ENCODE peak calls at places on chromosomes 16 and 17, in nine cellular contexts. One of them, this sample, is unnamed.

GRCh38 chr17:67571478-67571877 is 146.3 kb upstream of the NOL11 start:
- DNase-seq in fibroblast of pulmonary artery: no peak
- DNase-seq in AG10803: no peak
- DNase-seq in WERI-Rb-1: no peak
- DNase-seq in neural crest cell: no peak
- DNase-seq in CD8-positive, alpha-beta T cell: no peak
- DNase-seq in BE2C: no peak
- DNase-seq in lower leg skin: no peak
- DNase-seq in mammary epithelial cell: no peak
- DNase-seq in this sample: no peak

GRCh38 chr16:73037845-73038570 is 9.9 kb downstream of the ZFHX3 start:
- DNase-seq in fibroblast of pulmonary artery: no peak
- DNase-seq in AG10803: no peak
- DNase-seq in WERI-Rb-1: no peak
- DNase-seq in neural crest cell: no peak
- DNase-seq in CD8-positive, alpha-beta T cell: no peak
- DNase-seq in BE2C: peak
- DNase-seq in lower leg skin: no peak
- DNase-seq in mammary epithelial cell: no peak
- DNase-seq in this sample: no peak

GRCh38 chr16:1152123-1152638 is 725 bp upstream of the CACNA1H start:
- DNase-seq in fibroblast of pulmonary artery: no peak
- DNase-seq in AG10803: no peak
- DNase-seq in WERI-Rb-1: peak
- DNase-seq in neural crest cell: peak
- DNase-seq in CD8-positive, alpha-beta T cell: peak
- DNase-seq in BE2C: peak
- DNase-seq in lower leg skin: no peak
- DNase-seq in mammary epithelial cell: no peak
- DNase-seq in this sample: peak

GRCh38 chr17:27577884-27578717 is 52.9 kb upstream of the LGALS9 start:
- DNase-seq in fibroblast of pulmonary artery: peak
- DNase-seq in AG10803: peak
- DNase-seq in WERI-Rb-1: peak
- DNase-seq in neural crest cell: no peak
- DNase-seq in CD8-positive, alpha-beta T cell: no peak
- DNase-seq in BE2C: peak
- DNase-seq in lower leg skin: no peak
- DNase-seq in mammary epithelial cell: no peak
- DNase-seq in this sample: no peak

GRCh38 chr16:51807551-51807950 is 656.5 kb upstream of the SALL1 start:
- DNase-seq in fibroblast of pulmonary artery: no peak
- DNase-seq in AG10803: peak
- DNase-seq in WERI-Rb-1: no peak
- DNase-seq in neural crest cell: no peak
- DNase-seq in CD8-positive, alpha-beta T cell: no peak
- DNase-seq in BE2C: no peak
- DNase-seq in lower leg skin: no peak
- DNase-seq in mammary epithelial cell: peak
- DNase-seq in this sample: no peak

GRCh38 chr16:88331989-88332920 is 50.5 kb upstream of the ZNF469 start:
- DNase-seq in fibroblast of pulmonary artery: peak
- DNase-seq in AG10803: peak
- DNase-seq in WERI-Rb-1: no peak
- DNase-seq in neural crest cell: no peak
- DNase-seq in CD8-positive, alpha-beta T cell: no peak
- DNase-seq in BE2C: no peak
- DNase-seq in lower leg skin: peak
- DNase-seq in mammary epithelial cell: peak
- DNase-seq in this sample: no peak

GRCh38 chr17:64984776-64985521 is 65.7 kb upstream of the LRRC37A3 start:
- DNase-seq in fibroblast of pulmonary artery: peak
- DNase-seq in AG10803: peak
- DNase-seq in WERI-Rb-1: no peak
- DNase-seq in neural crest cell: no peak
- DNase-seq in CD8-positive, alpha-beta T cell: peak
- DNase-seq in BE2C: no peak
- DNase-seq in lower leg skin: peak
- DNase-seq in mammary epithelial cell: peak
- DNase-seq in this sample: no peak

GRCh38 chr17:68807998-68808772 is 147.0 kb downstream of the ABCA8 start:
- DNase-seq in fibroblast of pulmonary artery: no peak
- DNase-seq in AG10803: peak
- DNase-seq in WERI-Rb-1: no peak
- DNase-seq in neural crest cell: no peak
- DNase-seq in CD8-positive, alpha-beta T cell: no peak
- DNase-seq in BE2C: no peak
- DNase-seq in lower leg skin: no peak
- DNase-seq in mammary epithelial cell: no peak
- DNase-seq in this sample: no peak

GRCh38 chr16:1002399-1003161 is 21.0 kb downstream of the SOX8 start:
- DNase-seq in fibroblast of pulmonary artery: peak
- DNase-seq in AG10803: peak
- DNase-seq in WERI-Rb-1: no peak
- DNase-seq in neural crest cell: no peak
- DNase-seq in CD8-positive, alpha-beta T cell: peak
- DNase-seq in BE2C: peak
- DNase-seq in lower leg skin: no peak
- DNase-seq in mammary epithelial cell: peak
- DNase-seq in this sample: no peak

GRCh38 chr17:37488009-37488604 is 1.6 kb upstream of the DUSP14 start:
- DNase-seq in fibroblast of pulmonary artery: peak
- DNase-seq in AG10803: peak
- DNase-seq in WERI-Rb-1: peak
- DNase-seq in neural crest cell: no peak
- DNase-seq in CD8-positive, alpha-beta T cell: no peak
- DNase-seq in BE2C: no peak
- DNase-seq in lower leg skin: no peak
- DNase-seq in mammary epithelial cell: peak
- DNase-seq in this sample: no peak

GRCh38 chr16:2001035-2001434 is 8.6 kb downstream of the ZNF598 start:
- DNase-seq in fibroblast of pulmonary artery: no peak
- DNase-seq in AG10803: no peak
- DNase-seq in WERI-Rb-1: no peak
- DNase-seq in neural crest cell: no peak
- DNase-seq in CD8-positive, alpha-beta T cell: no peak
- DNase-seq in BE2C: peak
- DNase-seq in lower leg skin: no peak
- DNase-seq in mammary epithelial cell: no peak
- DNase-seq in this sample: no peak

GRCh38 chr16:66326995-66327513 is 39.4 kb upstream of the CDH5 start:
- DNase-seq in fibroblast of pulmonary artery: no peak
- DNase-seq in AG10803: no peak
- DNase-seq in WERI-Rb-1: peak
- DNase-seq in neural crest cell: no peak
- DNase-seq in CD8-positive, alpha-beta T cell: no peak
- DNase-seq in BE2C: no peak
- DNase-seq in lower leg skin: no peak
- DNase-seq in mammary epithelial cell: no peak
- DNase-seq in this sample: no peak

GRCh38 chr16:68399456-68399855 is 48.9 kb downstream of the SMPD3 start:
- DNase-seq in fibroblast of pulmonary artery: no peak
- DNase-seq in AG10803: peak
- DNase-seq in WERI-Rb-1: no peak
- DNase-seq in neural crest cell: no peak
- DNase-seq in CD8-positive, alpha-beta T cell: no peak
- DNase-seq in BE2C: no peak
- DNase-seq in lower leg skin: no peak
- DNase-seq in mammary epithelial cell: no peak
- DNase-seq in this sample: no peak

GRCh38 chr16:75116081-75116910 is at the start of gene LDHD:
- DNase-seq in fibroblast of pulmonary artery: peak
- DNase-seq in AG10803: peak
- DNase-seq in WERI-Rb-1: no peak
- DNase-seq in neural crest cell: no peak
- DNase-seq in CD8-positive, alpha-beta T cell: no peak
- DNase-seq in BE2C: peak
- DNase-seq in lower leg skin: peak
- DNase-seq in mammary epithelial cell: peak
- DNase-seq in this sample: no peak

DNA sequence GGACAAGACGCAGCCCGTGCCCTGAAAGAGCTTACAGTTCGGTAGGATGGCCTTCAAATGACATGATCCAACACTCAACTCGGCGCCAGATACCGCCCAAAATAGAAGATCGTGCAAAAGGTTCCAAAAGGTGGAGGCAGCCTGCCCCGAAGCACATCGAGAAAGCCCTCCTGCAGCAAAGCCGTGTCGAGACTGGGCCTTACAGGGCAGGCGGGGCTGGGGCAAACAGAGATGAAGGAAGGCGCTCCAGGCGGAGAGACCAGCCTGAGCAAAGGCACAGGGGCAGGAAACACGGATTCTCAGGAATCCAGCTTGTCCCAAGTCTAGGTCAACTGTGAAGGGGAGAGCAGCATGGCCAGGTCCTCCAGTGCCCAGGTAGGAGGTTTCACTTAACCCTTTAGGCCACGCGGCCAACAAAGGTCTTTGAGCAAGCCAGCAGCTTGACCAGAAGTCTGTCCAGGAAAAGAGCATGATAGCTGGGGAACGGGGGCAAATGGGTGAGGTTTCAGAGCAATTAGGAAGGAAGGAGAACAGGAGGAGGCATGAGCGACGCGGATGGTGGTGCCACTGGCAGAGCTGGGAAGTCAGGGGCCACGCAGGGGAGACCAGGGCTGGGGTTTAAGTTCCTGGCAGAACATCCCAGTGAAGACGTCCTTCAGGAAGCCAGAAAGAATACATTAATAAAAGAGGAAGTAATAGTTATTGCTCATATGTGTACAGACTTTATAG is 21.2 kb upstream of the EIF1 start:
- DNase-seq in fibroblast of pulmonary artery: no peak
- DNase-seq in AG10803: no peak
- DNase-seq in WERI-Rb-1: no peak
- DNase-seq in neural crest cell: no peak
- DNase-seq in CD8-positive, alpha-beta T cell: no peak
- DNase-seq in BE2C: no peak
- DNase-seq in lower leg skin: no peak
- DNase-seq in mammary epithelial cell: no peak
- DNase-seq in this sample: no peak
- TF ChIP-seq CTCF in fibroblast of pulmonary artery: no peak
- TF ChIP-seq CTCF in AG10803: no peak
- TF ChIP-seq CTCF in WERI-Rb-1: no peak
- TF ChIP-seq CTCF in neural crest cell: no peak
- TF ChIP-seq CTCF in CD8-positive, alpha-beta T cell: peak
- TF ChIP-seq CTCF in BE2C: no peak
- TF ChIP-seq CTCF in lower leg skin: no peak
- TF ChIP-seq CTCF in mammary epithelial cell: no peak
- TF ChIP-seq CTCF in this sample: no peak

GRCh38 chr17:58215685-58216084 is 3.4 kb downstream of the MKS1 start:
- DNase-seq in fibroblast of pulmonary artery: no peak
- DNase-seq in AG10803: no peak
- DNase-seq in WERI-Rb-1: peak
- DNase-seq in neural crest cell: no peak
- DNase-seq in CD8-positive, alpha-beta T cell: no peak
- DNase-seq in BE2C: peak
- DNase-seq in lower leg skin: no peak
- DNase-seq in mammary epithelial cell: no peak
- DNase-seq in this sample: no peak
- TF ChIP-seq CTCF in fibroblast of pulmonary artery: no peak
- TF ChIP-seq CTCF in AG10803: no peak
- TF ChIP-seq CTCF in WERI-Rb-1: peak
- TF ChIP-seq CTCF in neural crest cell: no peak
- TF ChIP-seq CTCF in CD8-positive, alpha-beta T cell: no peak
- TF ChIP-seq CTCF in BE2C: peak
- TF ChIP-seq CTCF in lower leg skin: no peak
- TF ChIP-seq CTCF in mammary epithelial cell: no peak
- TF ChIP-seq CTCF in this sample: no peak

DNA sequence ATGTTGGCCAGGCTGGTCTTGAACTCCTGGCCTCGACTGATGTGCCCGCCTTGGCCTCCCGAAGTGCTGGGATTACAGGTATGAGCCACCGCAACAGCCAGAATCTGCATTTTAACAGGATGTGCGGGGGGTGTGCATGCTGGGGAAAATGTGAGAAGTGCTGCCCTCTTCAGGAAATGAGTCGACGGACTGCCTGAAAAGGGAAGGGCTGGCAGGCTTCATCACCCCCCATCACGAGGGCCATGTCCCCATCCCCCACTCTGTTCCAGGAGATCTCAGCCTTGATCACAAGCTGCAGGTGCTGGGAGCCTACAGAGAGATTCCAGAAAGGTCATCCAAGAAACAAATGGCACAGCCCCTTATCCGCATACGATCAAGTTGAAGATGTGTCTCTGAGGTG is 195.3 kb upstream of the RPL38 start:
- DNase-seq in fibroblast of pulmonary artery: no peak
- DNase-seq in AG10803: no peak
- DNase-seq in WERI-Rb-1: peak
- DNase-seq in neural crest cell: peak
- DNase-seq in CD8-positive, alpha-beta T cell: no peak
- DNase-seq in BE2C: no peak
- DNase-seq in lower leg skin: no peak
- DNase-seq in mammary epithelial cell: no peak
- DNase-seq in this sample: no peak
- TF ChIP-seq CTCF in fibroblast of pulmonary artery: peak
- TF ChIP-seq CTCF in AG10803: peak
- TF ChIP-seq CTCF in WERI-Rb-1: peak
- TF ChIP-seq CTCF in neural crest cell: peak
- TF ChIP-seq CTCF in CD8-positive, alpha-beta T cell: no peak
- TF ChIP-seq CTCF in BE2C: peak
- TF ChIP-seq CTCF in lower leg skin: no peak
- TF ChIP-seq CTCF in mammary epithelial cell: peak
- TF ChIP-seq CTCF in this sample: peak

GRCh38 chr16:21005008-21005407 is 104.4 kb downstream of the LYRM1 start:
- DNase-seq in fibroblast of pulmonary artery: no peak
- DNase-seq in AG10803: no peak
- DNase-seq in WERI-Rb-1: no peak
- DNase-seq in neural crest cell: no peak
- DNase-seq in CD8-positive, alpha-beta T cell: no peak
- DNase-seq in BE2C: no peak
- DNase-seq in lower leg skin: no peak
- DNase-seq in mammary epithelial cell: no peak
- DNase-seq in this sample: no peak

GRCh38 chr16:21009815-21010214 is 109.2 kb downstream of the LYRM1 start:
- DNase-seq in fibroblast of pulmonary artery: no peak
- DNase-seq in AG10803: no peak
- DNase-seq in WERI-Rb-1: no peak
- DNase-seq in neural crest cell: no peak
- DNase-seq in CD8-positive, alpha-beta T cell: no peak
- DNase-seq in BE2C: no peak
- DNase-seq in lower leg skin: no peak
- DNase-seq in mammary epithelial cell: no peak
- DNase-seq in this sample: no peak
- TF ChIP-seq CTCF in fibroblast of pulmonary artery: no peak
- TF ChIP-seq CTCF in AG10803: no peak
- TF ChIP-seq CTCF in WERI-Rb-1: no peak
- TF ChIP-seq CTCF in neural crest cell: no peak
- TF ChIP-seq CTCF in CD8-positive, alpha-beta T cell: no peak
- TF ChIP-seq CTCF in BE2C: no peak
- TF ChIP-seq CTCF in lower leg skin: no peak
- TF ChIP-seq CTCF in mammary epithelial cell: no peak
- TF ChIP-seq CTCF in this sample: no peak

GRCh38 chr17:38729886-38730525 is at the start of gene CISD3:
- DNase-seq in fibroblast of pulmonary artery: peak
- DNase-seq in AG10803: peak
- DNase-seq in WERI-Rb-1: peak
- DNase-seq in neural crest cell: peak
- DNase-seq in CD8-positive, alpha-beta T cell: peak
- DNase-seq in BE2C: peak
- DNase-seq in lower leg skin: peak
- DNase-seq in mammary epithelial cell: peak
- DNase-seq in this sample: peak
- TF ChIP-seq CTCF in fibroblast of pulmonary artery: peak
- TF ChIP-seq CTCF in AG10803: no peak
- TF ChIP-seq CTCF in WERI-Rb-1: peak
- TF ChIP-seq CTCF in neural crest cell: peak
- TF ChIP-seq CTCF in CD8-positive, alpha-beta T cell: peak
- TF ChIP-seq CTCF in BE2C: peak
- TF ChIP-seq CTCF in lower leg skin: peak
- TF ChIP-seq CTCF in mammary epithelial cell: peak
- TF ChIP-seq CTCF in this sample: peak

GRCh38 chr17:78637643-78638042 is 60.4 kb upstream of the DNAH17 start:
- DNase-seq in fibroblast of pulmonary artery: no peak
- DNase-seq in AG10803: no peak
- DNase-seq in WERI-Rb-1: no peak
- DNase-seq in neural crest cell: no peak
- DNase-seq in CD8-positive, alpha-beta T cell: no peak
- DNase-seq in BE2C: no peak
- DNase-seq in lower leg skin: no peak
- DNase-seq in mammary epithelial cell: no peak
- DNase-seq in this sample: no peak
- TF ChIP-seq CTCF in fibroblast of pulmonary artery: no peak
- TF ChIP-seq CTCF in AG10803: no peak
- TF ChIP-seq CTCF in WERI-Rb-1: no peak
- TF ChIP-seq CTCF in neural crest cell: no peak
- TF ChIP-seq CTCF in CD8-positive, alpha-beta T cell: no peak
- TF ChIP-seq CTCF in BE2C: no peak
- TF ChIP-seq CTCF in lower leg skin: no peak
- TF ChIP-seq CTCF in mammary epithelial cell: no peak
- TF ChIP-seq CTCF in this sample: no peak